ENCODE peak calls at places on chromosomes 4 and X, in seven cellular contexts. One of them, this sample, is unnamed.

GRCh38 chrX:2631743-2632532 is 59.2 kb upstream of the CD99 start:
- DNase-seq in cortex of kidney: no peak
- DNase-seq in aorta: no peak
- DNase-seq in amniotic epithelial cell: no peak
- DNase-seq in IMR-90: no peak
- DNase-seq in HTR-8/SVneo: no peak
- DNase-seq in activated T-helper 9 cell treated with anti-CD3 and anti-CD28 coated beads, Interleukin-2, amount 50 U/mL, for 16 hours: no peak
- DNase-seq in this sample: no peak

GRCh38 chr4:16588170-16588569 is 310.3 kb downstream of the LDB2 start:
- DNase-seq in cortex of kidney: no peak
- DNase-seq in aorta: no peak
- DNase-seq in amniotic epithelial cell: no peak
- DNase-seq in IMR-90: no peak
- DNase-seq in HTR-8/SVneo: no peak
- DNase-seq in activated T-helper 9 cell treated with anti-CD3 and anti-CD28 coated beads, Interleukin-2, amount 50 U/mL, for 16 hours: no peak
- DNase-seq in this sample: no peak

GRCh38 chr4:187071896-187072295 is 348.2 kb upstream of the FAT1 start:
- DNase-seq in cortex of kidney: no peak
- DNase-seq in aorta: no peak
- DNase-seq in amniotic epithelial cell: no peak
- DNase-seq in IMR-90: no peak
- DNase-seq in HTR-8/SVneo: no peak
- DNase-seq in activated T-helper 9 cell treated with anti-CD3 and anti-CD28 coated beads, Interleukin-2, amount 50 U/mL, for 16 hours: no peak
- DNase-seq in this sample: no peak

GRCh38 chr4:127995776-127996175 is 30.6 kb downstream of the ABHD18 start:
- DNase-seq in cortex of kidney: no peak
- DNase-seq in aorta: no peak
- DNase-seq in amniotic epithelial cell: peak
- DNase-seq in IMR-90: peak
- DNase-seq in HTR-8/SVneo: peak
- DNase-seq in activated T-helper 9 cell treated with anti-CD3 and anti-CD28 coated beads, Interleukin-2, amount 50 U/mL, for 16 hours: no peak
- DNase-seq in this sample: peak

GRCh38 chrX:107775000-107775733 is 420 bp downstream of the TSC22D3 start:
- DNase-seq in cortex of kidney: no peak
- DNase-seq in aorta: no peak
- DNase-seq in amniotic epithelial cell: no peak
- DNase-seq in IMR-90: no peak
- DNase-seq in HTR-8/SVneo: no peak
- DNase-seq in activated T-helper 9 cell treated with anti-CD3 and anti-CD28 coated beads, Interleukin-2, amount 50 U/mL, for 16 hours: no peak
- DNase-seq in this sample: no peak

GRCh38 chrX:38260231-38260630 is 39.6 kb upstream of the SRPX start:
- DNase-seq in cortex of kidney: no peak
- DNase-seq in aorta: no peak
- DNase-seq in amniotic epithelial cell: peak
- DNase-seq in IMR-90: peak
- DNase-seq in HTR-8/SVneo: peak
- DNase-seq in activated T-helper 9 cell treated with anti-CD3 and anti-CD28 coated beads, Interleukin-2, amount 50 U/mL, for 16 hours: no peak
- DNase-seq in this sample: peak

GRCh38 chrX:101136235-101136634 is 38.2 kb downstream of the CENPI start:
- DNase-seq in cortex of kidney: no peak
- DNase-seq in aorta: no peak
- DNase-seq in amniotic epithelial cell: no peak
- DNase-seq in IMR-90: peak
- DNase-seq in HTR-8/SVneo: no peak
- DNase-seq in activated T-helper 9 cell treated with anti-CD3 and anti-CD28 coated beads, Interleukin-2, amount 50 U/mL, for 16 hours: no peak
- DNase-seq in this sample: peak

GRCh38 chrX:23773601-23774175 is 9.3 kb upstream of the SAT1 start:
- DNase-seq in cortex of kidney: no peak
- DNase-seq in aorta: no peak
- DNase-seq in amniotic epithelial cell: no peak
- DNase-seq in IMR-90: no peak
- DNase-seq in HTR-8/SVneo: no peak
- DNase-seq in activated T-helper 9 cell treated with anti-CD3 and anti-CD28 coated beads, Interleukin-2, amount 50 U/mL, for 16 hours: no peak
- DNase-seq in this sample: no peak

GRCh38 chr4:78480286-78480685 is 71.3 kb upstream of the ANXA3 start:
- DNase-seq in cortex of kidney: no peak
- DNase-seq in aorta: no peak
- DNase-seq in amniotic epithelial cell: peak
- DNase-seq in IMR-90: no peak
- DNase-seq in HTR-8/SVneo: no peak
- DNase-seq in activated T-helper 9 cell treated with anti-CD3 and anti-CD28 coated beads, Interleukin-2, amount 50 U/mL, for 16 hours: no peak
- DNase-seq in this sample: no peak

GRCh38 chr4:176971576-176972105 is 178.9 kb upstream of the VEGFC start:
- DNase-seq in cortex of kidney: no peak
- DNase-seq in aorta: no peak
- DNase-seq in amniotic epithelial cell: no peak
- DNase-seq in IMR-90: no peak
- DNase-seq in HTR-8/SVneo: no peak
- DNase-seq in activated T-helper 9 cell treated with anti-CD3 and anti-CD28 coated beads, Interleukin-2, amount 50 U/mL, for 16 hours: no peak
- DNase-seq in this sample: peak

GRCh38 chr4:74365761-74366160 is 816 bp downstream of the EREG start:
- DNase-seq in cortex of kidney: no peak
- DNase-seq in aorta: peak
- DNase-seq in amniotic epithelial cell: no peak
- DNase-seq in IMR-90: no peak
- DNase-seq in HTR-8/SVneo: no peak
- DNase-seq in activated T-helper 9 cell treated with anti-CD3 and anti-CD28 coated beads, Interleukin-2, amount 50 U/mL, for 16 hours: no peak
- DNase-seq in this sample: no peak

GRCh38 chr4:119659576-119659975 is 31.0 kb upstream of the PDE5A start:
- DNase-seq in cortex of kidney: no peak
- DNase-seq in aorta: no peak
- DNase-seq in amniotic epithelial cell: peak
- DNase-seq in IMR-90: peak
- DNase-seq in HTR-8/SVneo: no peak
- DNase-seq in activated T-helper 9 cell treated with anti-CD3 and anti-CD28 coated beads, Interleukin-2, amount 50 U/mL, for 16 hours: no peak
- DNase-seq in this sample: peak

GRCh38 chrX:68511255-68511654 is 12.4 kb downstream of the YIPF6 start:
- DNase-seq in cortex of kidney: no peak
- DNase-seq in aorta: no peak
- DNase-seq in amniotic epithelial cell: peak
- DNase-seq in IMR-90: peak
- DNase-seq in HTR-8/SVneo: peak
- DNase-seq in activated T-helper 9 cell treated with anti-CD3 and anti-CD28 coated beads, Interleukin-2, amount 50 U/mL, for 16 hours: no peak
- DNase-seq in this sample: peak

GRCh38 chrX:21975827-21976226 is 35.3 kb downstream of the SMS start:
- DNase-seq in cortex of kidney: no peak
- DNase-seq in aorta: no peak
- DNase-seq in amniotic epithelial cell: peak
- DNase-seq in IMR-90: peak
- DNase-seq in HTR-8/SVneo: peak
- DNase-seq in activated T-helper 9 cell treated with anti-CD3 and anti-CD28 coated beads, Interleukin-2, amount 50 U/mL, for 16 hours: no peak
- DNase-seq in this sample: peak